ENCODE peak calls at places on chromosome 9, in seven cellular contexts. U is fibroblast of the conjunctiva; O is ELR; I is left ventricle myocardium inferior; S is Daoy; Y is activated CD4-positive, alpha-beta T cell treated with anti-CD3 and anti-CD28 coated beads, Interleukin-2, amount 50 U/mL, for 48 hours; N is stimulated activated CD4-positive, alpha-beta T cell treated with anti-CD3 and anti-CD28 coated beads, Interleukin-2, amount 100 ng/mL, for 48 hours. W is an unnamed sample.

GRCh38 chr9:14158911-14159310 is 155.0 kb downstream of the NFIB start:
- DNase-seq in U (no peak), O (no peak), I (no peak), S (peak), Y (no peak), N (no peak), W (no peak)

GRCh38 chr9:123609844-123610243 is 253.8 kb downstream of the CRB2 start:
- DNase-seq in U (no peak), O (no peak), I (no peak), S (no peak), Y (no peak), N (no peak), W (no peak)

GRCh38 chr9:70390922-70391321 is 23.5 kb downstream of the KLF9 start:
- DNase-seq in U (no peak), O (no peak), I (no peak), S (peak), Y (no peak), N (no peak), W (no peak)

GRCh38 chr9:37903581-37903830 is 421 bp downstream of the SLC25A51 start:
- DNase-seq in U (no peak), O (peak), I (no peak), S (no peak), Y (peak), N (no peak), W (no peak)

GRCh38 chr9:89872913-89873707 is 268.3 kb downstream of the GADD45G start:
- DNase-seq in U (no peak), O (no peak), I (no peak), S (no peak), Y (no peak), N (no peak), W (no peak)

GRCh38 chr9:18297532-18297872 is 176.5 kb upstream of the ADAMTSL1 start:
- DNase-seq in U (no peak), O (peak), I (no peak), S (no peak), Y (no peak), N (no peak), W (no peak)

GRCh38 chr9:104872959-104873850 is 54.8 kb downstream of the ABCA1 start:
- DNase-seq in U (peak), O (peak), I (peak), S (peak), Y (no peak), N (no peak), W (no peak)

GRCh38 chr9:109751253-109751652 is 28.7 kb upstream of the PALM2AKAP2 start:
- DNase-seq in U (no peak), O (no peak), I (no peak), S (peak), Y (no peak), N (no peak), W (no peak)

GRCh38 chr9:126693428-126693931 is 79.8 kb downstream of the LMX1B start:
- DNase-seq in U (no peak), O (no peak), I (no peak), S (peak), Y (no peak), N (no peak), W (no peak)

GRCh38 chr9:21781656-21782055 is 20.8 kb upstream of the MTAP start:
- DNase-seq in U (no peak), O (no peak), I (no peak), S (no peak), Y (no peak), N (no peak), W (no peak)

GRCh38 chr9:108673386-108673785 is 182.4 kb downstream of the ACTL7B start:
- DNase-seq in U (no peak), O (peak), I (no peak), S (peak), Y (no peak), N (no peak), W (no peak)

GRCh38 chr9:37984672-37985611 is 81.0 kb upstream of the SLC25A51 start:
- DNase-seq in U (no peak), O (peak), I (peak), S (peak), Y (no peak), N (no peak), W (no peak)

GRCh38 chr9:136889858-136890257 is 3.5 kb downstream of the TRAF2 start:
- DNase-seq in U (no peak), O (no peak), I (no peak), S (no peak), Y (no peak), N (no peak), W (no peak)

GRCh38 chr9:37036237-37037136 is 2.4 kb upstream of the PAX5 start:
- DNase-seq in U (no peak), O (peak), I (no peak), S (peak), Y (peak), N (no peak), W (peak)

W was measured in stimulated activated naive B cell treated with anti-CD40 and anti-IgM and Interleukin-4, amounts not matched to agents 10 μg/mL and 1 μg/mL and 100 μg/mL, for 72 hours.